ENCODE peak calls at places on chromosomes 16 and 17, in eight cellular contexts. G is HL-60, P is GM23338, O is esophagus muscularis mucosa, C is spleen, U is K562, Q is SK-N-SH, D is prostate gland. E is an unnamed sample.

GRCh38 chr17:37147301-37147812 is 198.6 kb downstream of the AATF start:
- DNase-seq in O (no peak), C (no peak), Q (no peak), U (no peak), P (no peak), G (no peak), D (peak; percentile 6), E (no peak)

GRCh38 chr17:30361766-30362279 is 16.9 kb upstream of the CPD start:
- DNase-seq in P (no peak), U (no peak), C (no peak), D (no peak), O (no peak), G (no peak), Q (no peak), E (no peak)

GRCh38 chr17:55340726-55341125 is 76.0 kb downstream of the HLF start:
- DNase-seq in D (no peak), P (no peak), U (no peak), O (no peak), G (no peak), C (no peak), Q (no peak), E (no peak)

GRCh38 chr16:82653550-82654511 is 27.1 kb downstream of the CDH13 start:
- DNase-seq in P (peak; percentile 7), U (no peak), G (no peak), Q (no peak), O (no peak), D (no peak), C (no peak), E (peak; percentile 56)

GRCh38 chr16:73420244-73421040 is 372.5 kb upstream of the ZFHX3 start:
- DNase-seq in P (no peak), D (no peak), U (no peak), Q (no peak), C (no peak), O (no peak), G (no peak), E (no peak)

GRCh38 chr17:35912339-35912912 is 18.1 kb downstream of the RDM1 start:
- DNase-seq in O (no peak), C (no peak), P (no peak), D (no peak), Q (no peak), G (no peak), U (peak; percentile 40), E (no peak)

GRCh38 chr17:27354491-27355081 is 60.7 kb downstream of the WSB1 start:
- DNase-seq in C (no peak), O (no peak), U (no peak), D (no peak), Q (no peak), P (no peak), G (peak; percentile 52), E (no peak)

GRCh38 chr16:74650966-74651567 is 15.6 kb downstream of the RFWD3 start:
- DNase-seq in D (no peak), U (no peak), Q (peak; percentile 31), P (peak; percentile 53), C (no peak), O (no peak), G (no peak), E (no peak)

GRCh38 chr17:55348749-55349354 is 72.8 kb downstream of the MMD start:
- DNase-seq in C (no peak), G (no peak), D (peak; percentile 47), U (peak; percentile 52), P (peak; percentile 77), Q (peak; percentile 57), O (no peak), E (peak; percentile 72)

GRCh38 chr16:89422905-89423630 is 67.3 kb downstream of the ANKRD11 start:
- DNase-seq in D (no peak), O (no peak), C (no peak), P (peak; percentile 57), G (no peak), U (no peak), Q (no peak), E (no peak)

GRCh38 chr16:67043420-67043819 is 14.5 kb downstream of the CBFB start:
- DNase-seq in Q (no peak), C (no peak), G (no peak), U (no peak), D (no peak), O (no peak), P (no peak), E (no peak)

GRCh38 chr17:68290268-68290954 is 516 bp downstream of the SLC16A6 start:
- DNase-seq in D (peak; percentile 28), U (no peak), O (no peak), Q (peak; percentile 60), P (peak; percentile 74), C (peak; percentile 91), G (no peak), E (no peak)

GRCh38 chr17:16438557-16439302 is 23.4 kb downstream of the TRPV2 start:
- DNase-seq in Q (peak; percentile 99), P (peak; percentile 100), C (peak; percentile 96), U (peak; percentile 92), D (peak; percentile 94), G (peak; percentile 96), O (peak; percentile 99), E (peak; percentile 99)

GRCh38 chr17:79089720-79090502 is 15.3 kb downstream of the ENGASE start:
- DNase-seq in C (no peak), D (no peak), P (no peak), U (no peak), Q (no peak), G (no peak), O (no peak), E (no peak)

GRCh38 chr16:73568769-73569168 is 520.8 kb upstream of the ZFHX3 start:
- DNase-seq in O (no peak), G (no peak), Q (peak; percentile 50), D (no peak), U (no peak), C (no peak), P (no peak), E (no peak)

GRCh38 chr16:68528686-68529379 is 10.3 kb upstream of the ZFP90 start:
- DNase-seq in Q (peak; percentile 89), G (peak; percentile 65), U (peak; percentile 81), D (peak; percentile 84), P (peak; percentile 93), C (peak; percentile 96), O (peak; percentile 96), E (peak; percentile 92)

GRCh38 chr17:21021208-21021803 is 21.5 kb downstream of the USP22 start:
- DNase-seq in G (no peak), Q (no peak), D (no peak), O (no peak), P (no peak), C (no peak), U (no peak), E (peak; percentile 57)
- TF ChIP-seq CTCF in G (no peak), Q (no peak), D (no peak), O (no peak), P (no peak), C (no peak), U (no peak), E (no peak)

DNA sequence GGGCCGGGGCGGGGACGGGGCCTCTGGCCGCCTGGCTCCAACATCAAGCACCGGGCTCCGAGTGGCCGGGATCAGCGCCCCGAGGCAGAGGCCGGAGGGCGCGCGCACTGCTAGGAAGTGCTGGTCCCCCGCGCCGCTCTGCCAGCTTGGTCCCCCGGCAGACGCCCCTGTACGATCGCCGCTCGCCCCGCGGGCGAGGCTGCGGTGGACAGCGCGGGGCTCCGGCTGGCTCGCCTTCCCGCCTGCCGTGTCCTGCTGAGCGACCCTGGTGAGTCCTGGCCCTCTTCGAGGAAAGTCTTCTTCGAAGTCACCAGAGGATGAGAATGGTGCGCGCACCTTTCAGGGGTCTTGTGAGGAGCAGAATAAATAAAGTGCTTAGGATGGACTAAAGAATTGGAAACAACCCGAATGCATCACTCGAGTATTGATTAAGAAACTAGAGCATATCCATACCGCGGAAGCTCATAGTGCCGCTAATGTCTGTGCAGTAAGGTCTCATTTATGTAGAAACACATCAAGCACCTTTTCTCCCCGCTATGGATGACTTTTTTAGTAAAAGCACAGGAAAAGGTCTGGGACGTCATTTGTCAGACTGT is 389 bp downstream of the ZNF213 start:
- DNase-seq in C (no peak), U (no peak), G (no peak), D (no peak), O (no peak), P (no peak), Q (no peak), E (no peak)
- TF ChIP-seq POLR2AphosphoS5 in C (no peak), U (no peak), G (no peak), D (no peak), O (no peak), P (peak; percentile 11), Q (no peak), E (no peak)

GRCh38 chr17:6422654-6423241 is 12.2 kb downstream of the AIPL1 start:
- DNase-seq in D (no peak), Q (no peak), C (no peak), P (peak; percentile 38), G (no peak), U (no peak), O (no peak), E (no peak)

GRCh38 chr17:6415616-6416015 is 19.3 kb downstream of the AIPL1 start:
- DNase-seq in D (no peak), O (no peak), U (no peak), G (no peak), P (no peak), C (no peak), Q (no peak), E (no peak)

GRCh38 chr17:6421700-6422604 is 13.0 kb downstream of the AIPL1 start:
- DNase-seq in O (peak; percentile 94), G (peak; percentile 15), D (peak; percentile 61), P (peak; percentile 92), C (peak; percentile 92), Q (peak; percentile 89), U (peak; percentile 88), E (peak; percentile 83)

GRCh38 chr17:6423931-6424330 is 11.0 kb downstream of the AIPL1 start:
- DNase-seq in O (no peak), G (no peak), C (no peak), D (no peak), Q (no peak), U (no peak), P (no peak), E (no peak)

GRCh38 chr17:6420173-6420641 is 14.7 kb downstream of the AIPL1 start:
- DNase-seq in G (no peak), O (no peak), D (no peak), Q (no peak), P (peak; percentile 75), C (no peak), U (peak; percentile 10), E (no peak)
- TF ChIP-seq CTCF in G (no peak), O (no peak), D (peak; percentile 23), Q (peak; percentile 52), P (peak; percentile 74), C (peak; percentile 24), U (peak; percentile 16), E (no peak)

DNA sequence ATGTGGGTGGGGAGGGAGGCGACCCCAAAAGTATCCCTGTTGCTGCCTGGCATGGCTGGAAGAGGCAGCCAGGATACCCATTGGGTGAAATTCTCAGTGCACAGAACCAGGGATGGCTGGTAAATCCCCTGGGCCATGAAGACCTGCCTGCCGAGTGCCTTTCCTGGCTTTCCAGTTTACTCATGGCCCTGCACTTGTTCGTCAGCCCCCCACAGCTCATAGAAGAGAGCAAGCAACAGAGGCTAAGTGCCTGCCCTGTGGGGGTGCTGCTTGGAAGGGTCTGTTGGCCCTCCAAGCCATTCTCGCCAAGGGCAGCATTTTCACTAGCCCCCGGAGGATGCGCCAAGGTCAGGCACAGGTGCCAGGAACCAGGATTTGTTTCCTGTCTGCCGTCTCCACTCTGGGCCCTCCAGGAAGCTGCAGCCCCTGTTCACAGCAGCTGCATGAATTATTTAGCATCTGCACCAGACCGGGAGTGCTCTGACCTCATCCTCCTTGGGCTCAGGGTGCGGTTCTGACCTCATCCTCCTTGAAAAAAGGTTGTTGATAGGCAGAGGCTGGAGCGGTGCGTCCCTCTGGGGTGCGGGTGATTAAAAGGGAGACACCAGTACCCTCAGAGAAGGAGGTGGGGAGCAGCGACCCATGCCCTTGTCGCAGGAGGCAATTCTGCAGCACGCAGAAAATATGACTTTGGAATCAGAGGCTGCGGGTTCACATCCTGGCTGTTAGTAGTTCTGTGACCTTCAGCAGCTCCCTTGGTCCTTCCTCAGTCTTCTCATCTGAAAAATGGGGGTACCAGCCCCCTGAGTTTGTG is 14.2 kb upstream of the CD300A start:
- DNase-seq in G (no peak), Q (no peak), O (no peak), C (no peak), P (no peak), U (no peak), D (no peak), E (no peak)
- TF ChIP-seq POLR2AphosphoS5 in G (no peak), Q (no peak), O (no peak), C (peak; percentile 49), P (no peak), U (no peak), D (no peak), E (no peak)